ENCODE peak calls at places on chromosome 12, in five cellular contexts. T is psoas muscle, M is left ventricle myocardium inferior, O is tibial nerve, I is AG04450. A is an unnamed sample.

GRCh38 chr12:538731-539539 is 79.2 kb downstream of the B4GALNT3 start:
- DNase-seq in T (peak; percentile 68), M (peak; percentile 69), O (peak; percentile 36), I (no peak), A (no peak)

GRCh38 chr12:56081393-56082347 is 1.7 kb downstream of the ERBB3 start:
- DNase-seq in T (peak; percentile 34), M (no peak), O (no peak), I (no peak), A (no peak)

GRCh38 chr12:30378307-30378706 is 317.4 kb downstream of the IPO8 start:
- DNase-seq in T (no peak), M (no peak), O (no peak), I (no peak), A (no peak)

GRCh38 chr12:63394349-63394748 is 243.3 kb upstream of the AVPR1A start:
- DNase-seq in T (no peak), M (no peak), O (no peak), I (no peak), A (no peak)

GRCh38 chr12:23084236-23084995 is 459.4 kb downstream of the ETNK1 start:
- DNase-seq in T (no peak), M (no peak), O (no peak), I (peak; percentile 88), A (peak; percentile 63)

GRCh38 chr12:12606793-12607589 is 4.7 kb upstream of the CREBL2 start:
- DNase-seq in T (no peak), M (no peak), O (no peak), I (no peak), A (no peak)

GRCh38 chr12:5262885-5263284 is 169.0 kb upstream of the NTF3 start:
- DNase-seq in T (no peak), M (no peak), O (no peak), I (no peak), A (no peak)

GRCh38 chr12:49089831-49090773 is 4.5 kb downstream of the DHH start:
- DNase-seq in T (peak; percentile 67), M (peak; percentile 39), O (peak; percentile 34), I (no peak), A (no peak)

GRCh38 chr12:106750524-106750923 is 24.0 kb upstream of the RIC8B start:
- DNase-seq in T (no peak), M (no peak), O (no peak), I (no peak), A (no peak)

GRCh38 chr12:93039062-93039461 is 110.0 kb upstream of the EEA1 start:
- DNase-seq in T (no peak), M (no peak), O (no peak), I (no peak), A (no peak)

GRCh38 chr12:41466762-41467270 is 278.7 kb downstream of the PDZRN4 start:
- DNase-seq in T (no peak), M (no peak), O (no peak), I (no peak), A (no peak)

GRCh38 chr12:2944401-2945047 is 14.7 kb upstream of the TEAD4 start:
- DNase-seq in T (peak; percentile 65), M (peak; percentile 29), O (peak; percentile 33), I (no peak), A (no peak)

GRCh38 chr12:39920647-39921046 is 185.2 kb downstream of the SLC2A13 start:
- DNase-seq in T (no peak), M (no peak), O (no peak), I (no peak), A (no peak)

GRCh38 chr12:47360771-47361388 is 281.1 kb upstream of the AMIGO2 start:
- DNase-seq in T (no peak), M (no peak), O (no peak), I (no peak), A (no peak)

GRCh38 chr12:34626363-34627157 is 604.3 kb downstream of the ALG10 start:
- DNase-seq in T (no peak), M (no peak), O (no peak), I (no peak), A (no peak)

GRCh38 chr12:34625116-34625515 is 602.8 kb downstream of the ALG10 start:
- DNase-seq in T (no peak), M (no peak), O (no peak), I (no peak), A (no peak)
- TF ChIP-seq CTCF in T (no peak), M (peak; percentile 52), O (no peak), I (no peak), A (peak; percentile 41)

GRCh38 chr12:133080051-133080618 is 588 bp upstream of the ZNF140 start:
- DNase-seq in T (peak; percentile 99), M (peak; percentile 98), O (peak; percentile 95), I (peak; percentile 99), A (peak; percentile 98)

GRCh38 chr12:133081408-133081806 is 684 bp downstream of the ZNF140 start:
- DNase-seq in T (no peak), M (no peak), O (no peak), I (no peak), A (no peak)

GRCh38 chr12:133083345-133083744 is 2.6 kb downstream of the ZNF140 start:
- DNase-seq in T (no peak), M (no peak), O (no peak), I (no peak), A (no peak)

GRCh38 chr12:133080619-133081407 is at the start of gene ZNF140:
- DNase-seq in T (peak; percentile 98), M (peak; percentile 96), O (peak; percentile 93), I (peak; percentile 94), A (peak; percentile 91)
- H3K9me3 ChIP-seq in T (peaks cover 82% of the 10 kb centered on the region), M (peaks cover 83% of the 10 kb centered on the region), O (peaks cover 10% of the 10 kb centered on the region), I (peaks cover 71% of the 10 kb centered on the region), A (peaks cover 17% of the 10 kb centered on the region)

DNA sequence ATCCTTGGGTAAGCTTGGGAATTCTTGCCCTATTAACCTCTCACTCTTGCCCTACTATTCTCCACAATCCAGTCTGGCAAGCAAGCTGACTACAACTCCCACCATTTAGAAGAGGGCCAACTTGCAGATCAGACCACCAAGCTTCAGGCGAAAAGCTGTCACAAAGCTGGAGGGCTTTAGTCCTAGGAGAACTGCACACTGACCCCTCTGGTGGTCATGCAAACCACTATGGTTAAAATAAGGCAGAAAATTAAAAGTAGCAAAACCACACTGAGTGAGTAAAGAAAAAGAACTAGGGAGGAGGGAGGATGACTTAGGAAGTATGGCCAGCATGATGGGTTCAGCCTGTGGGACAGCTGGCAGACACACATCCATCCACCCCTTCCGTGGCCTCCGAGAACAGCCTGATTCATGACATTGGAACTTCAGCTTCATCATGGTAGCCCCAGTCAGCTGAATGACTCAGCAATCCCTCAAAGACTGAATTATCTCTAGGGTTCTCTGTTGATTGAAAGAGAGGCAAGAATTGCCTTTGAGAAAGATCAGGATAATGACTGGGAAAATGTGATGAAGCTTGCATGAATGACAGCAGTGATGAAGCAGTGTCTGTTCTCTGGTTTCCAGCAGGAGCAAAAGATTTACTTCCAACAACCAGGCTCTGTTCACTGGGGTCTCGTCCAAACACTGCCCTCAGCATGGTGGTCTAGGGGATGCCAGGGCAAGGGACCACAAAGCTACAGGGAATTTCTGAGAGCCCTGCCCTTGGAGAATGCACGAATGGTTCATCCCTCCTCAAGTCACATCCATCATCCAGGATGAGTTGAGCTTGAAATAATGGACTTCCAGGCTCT is 24.4 kb downstream of the PITPNM2 start:
- DNase-seq in T (peak; percentile 67), M (no peak), O (no peak), I (peak; percentile 50), A (peak; percentile 79)
- TF ChIP-seq CTCF in T (no peak), M (no peak), O (no peak), I (peak; percentile 34), A (peak; percentile 19)

GRCh38 chr12:132949936-132950837 is 5.9 kb downstream of the ZNF605 start:
- DNase-seq in T (no peak), M (no peak), O (no peak), I (no peak), A (no peak)
- H3K9me3 ChIP-seq in T (peaks cover 66% of the 10 kb centered on the region), M (peaks cover 85% of the 10 kb centered on the region), O (peaks cover 8% of the 10 kb centered on the region), I (peaks cover 91% of the 10 kb centered on the region), A (peaks cover 19% of the 10 kb centered on the region)

GRCh38 chr12:31705651-31706050 is 23.2 kb downstream of the AMN1 start:
- DNase-seq in T (no peak), M (no peak), O (no peak), I (no peak), A (no peak)

GRCh38 chr12:31702047-31702446 is 26.8 kb downstream of the AMN1 start:
- DNase-seq in T (no peak), M (no peak), O (no peak), I (no peak), A (no peak)
- TF ChIP-seq CTCF in T (peak; percentile 12), M (peak; percentile 45), O (no peak), I (peak; percentile 16), A (peak; percentile 6)

DNA sequence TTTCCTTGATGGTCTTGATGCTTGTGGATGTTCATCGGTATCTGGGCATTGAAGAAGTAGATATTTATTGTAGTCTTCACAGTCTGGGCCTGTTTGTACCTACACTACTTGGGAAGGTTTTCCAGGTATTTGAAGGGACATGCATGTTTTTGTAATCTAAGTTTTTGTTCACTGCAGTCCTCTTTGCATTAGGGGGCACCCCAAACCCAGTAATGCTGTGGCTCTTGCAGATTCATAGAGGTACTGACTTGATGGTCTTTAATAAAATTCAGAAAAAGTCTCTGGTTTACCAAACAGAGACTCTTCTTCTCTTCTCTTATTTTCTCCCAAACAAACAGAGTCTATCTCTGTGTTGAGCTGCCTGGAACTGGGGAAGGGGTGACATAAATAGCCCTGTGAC is 150.9 kb upstream of the SLC16A7 start:
- DNase-seq in T (no peak), M (no peak), O (no peak), I (no peak), A (no peak)
- H3K9me3 ChIP-seq in T (peaks cover 3% of the 10 kb centered on the region), M (peaks cover 28% of the 10 kb centered on the region), O (no peaks in the 10 kb centered on the region), I (peaks cover 2% of the 10 kb centered on the region), A (no peaks in the 10 kb centered on the region)

DNA sequence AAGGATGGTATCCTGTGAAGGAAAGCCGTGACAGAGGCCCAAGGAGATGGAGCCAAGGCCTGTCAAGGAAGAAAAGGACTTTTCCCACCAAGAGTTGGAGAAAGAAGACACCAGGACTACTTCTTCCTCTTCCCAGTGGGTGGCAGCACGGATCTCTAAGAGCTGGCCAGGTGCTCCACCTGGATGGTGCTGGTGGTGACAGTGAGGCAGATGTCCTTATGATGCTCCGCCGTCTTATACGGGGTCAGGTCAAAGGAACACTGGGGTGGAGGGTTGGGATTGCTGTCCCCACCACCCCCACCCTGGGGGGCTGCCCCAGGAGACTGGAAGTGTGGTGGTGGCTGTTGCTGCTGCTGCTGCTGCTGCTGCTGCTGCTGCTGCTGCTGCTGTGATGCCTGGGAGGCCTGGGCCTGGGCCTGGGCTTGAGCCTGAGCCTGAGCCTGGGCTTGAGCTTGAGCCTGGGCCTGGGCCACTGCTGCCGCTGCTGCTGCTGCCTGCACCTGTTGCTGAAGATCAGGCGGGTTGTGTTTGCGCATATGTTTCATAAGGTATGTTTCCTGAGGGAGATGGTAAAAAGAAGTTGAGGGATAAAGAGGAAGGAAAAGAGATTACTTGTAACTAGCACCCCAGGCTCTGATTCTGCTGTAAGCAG is 4.8 kb upstream of the ING4 start:
- DNase-seq in T (no peak), M (no peak), O (no peak), I (no peak), A (no peak)
- TF ChIP-seq CTCF in T (no peak), M (no peak), O (no peak), I (no peak), A (peak; percentile 51)

GRCh38 chr12:133037207-133038005 is at the start of gene ZNF84:
- DNase-seq in T (peak; percentile 98), M (peak; percentile 95), O (peak; percentile 88), I (peak; percentile 98), A (peak; percentile 97)
- H3K9me3 ChIP-seq in T (peaks cover 68% of the 10 kb centered on the region), M (peaks cover 66% of the 10 kb centered on the region), O (no peaks in the 10 kb centered on the region), I (peaks cover 35% of the 10 kb centered on the region), A (peaks cover 26% of the 10 kb centered on the region)